ENCODE peak calls at places on chromosomes 4 and X, in six cellular contexts. One of them, this sample, is unnamed.

GRCh38 chr4:48483777-48484493 is 792 bp downstream of the SLC10A4 start:
- DNase-seq in stomach: no peak
- DNase-seq in ovary: no peak
- DNase-seq in prostate gland: no peak
- DNase-seq in suprapubic skin: no peak
- DNase-seq in uterus: no peak
- DNase-seq in this sample: no peak

GRCh38 chrX:153599192-153600031 is 473 bp upstream of the CCNQ start:
- DNase-seq in stomach: peak
- DNase-seq in ovary: peak
- DNase-seq in prostate gland: peak
- DNase-seq in suprapubic skin: peak
- DNase-seq in uterus: peak
- DNase-seq in this sample: peak

GRCh38 chr4:173301518-173302201 is 32.5 kb downstream of the HMGB2 start:
- DNase-seq in stomach: no peak
- DNase-seq in ovary: no peak
- DNase-seq in prostate gland: no peak
- DNase-seq in suprapubic skin: no peak
- DNase-seq in uterus: no peak
- DNase-seq in this sample: no peak

GRCh38 chrX:122517781-122518180 is 666.3 kb upstream of the GRIA3 start:
- DNase-seq in stomach: no peak
- DNase-seq in ovary: no peak
- DNase-seq in prostate gland: no peak
- DNase-seq in suprapubic skin: no peak
- DNase-seq in uterus: no peak
- DNase-seq in this sample: no peak

GRCh38 chr4:40630335-40631021 is 814 bp upstream of the RBM47 start:
- DNase-seq in stomach: peak
- DNase-seq in ovary: peak
- DNase-seq in prostate gland: peak
- DNase-seq in suprapubic skin: peak
- DNase-seq in uterus: no peak
- DNase-seq in this sample: no peak

GRCh38 chrX:42096262-42096939 is 173.0 kb upstream of the CASK start:
- DNase-seq in stomach: peak
- DNase-seq in ovary: peak
- DNase-seq in prostate gland: no peak
- DNase-seq in suprapubic skin: no peak
- DNase-seq in uterus: no peak
- DNase-seq in this sample: peak

GRCh38 chr4:132593717-132594400 is 555.2 kb upstream of the PCDH10 start:
- DNase-seq in stomach: no peak
- DNase-seq in ovary: no peak
- DNase-seq in prostate gland: no peak
- DNase-seq in suprapubic skin: no peak
- DNase-seq in uterus: no peak
- DNase-seq in this sample: no peak

GRCh38 chr4:2878346-2878745 is 34.7 kb downstream of the ADD1 start:
- DNase-seq in stomach: no peak
- DNase-seq in ovary: no peak
- DNase-seq in prostate gland: no peak
- DNase-seq in suprapubic skin: no peak
- DNase-seq in uterus: no peak
- DNase-seq in this sample: no peak

GRCh38 chrX:68675466-68675865 is 28.0 kb downstream of the STARD8 start:
- DNase-seq in stomach: no peak
- DNase-seq in ovary: no peak
- DNase-seq in prostate gland: no peak
- DNase-seq in suprapubic skin: no peak
- DNase-seq in uterus: no peak
- DNase-seq in this sample: no peak

GRCh38 chr4:17030543-17030942 is 132.1 kb upstream of the LDB2 start:
- DNase-seq in stomach: no peak
- DNase-seq in ovary: no peak
- DNase-seq in prostate gland: no peak
- DNase-seq in suprapubic skin: no peak
- DNase-seq in uterus: peak
- DNase-seq in this sample: no peak

GRCh38 chrX:24371391-24371972 is 11.0 kb downstream of the SUPT20HL1 start:
- DNase-seq in stomach: peak
- DNase-seq in ovary: peak
- DNase-seq in prostate gland: peak
- DNase-seq in suprapubic skin: no peak
- DNase-seq in uterus: peak
- DNase-seq in this sample: peak

GRCh38 chr4:144894525-144894924 is 203.5 kb downstream of the ANAPC10 start:
- DNase-seq in stomach: no peak
- DNase-seq in ovary: no peak
- DNase-seq in prostate gland: no peak
- DNase-seq in suprapubic skin: no peak
- DNase-seq in uterus: no peak
- DNase-seq in this sample: peak

GRCh38 chr4:128225148-128225547 is 62.5 kb downstream of the PGRMC2 start:
- DNase-seq in stomach: no peak
- DNase-seq in ovary: no peak
- DNase-seq in prostate gland: no peak
- DNase-seq in suprapubic skin: no peak
- DNase-seq in uterus: no peak
- DNase-seq in this sample: no peak

GRCh38 chrX:119753639-119754257 is 4.6 kb upstream of the SOWAHD start:
- DNase-seq in stomach: no peak
- DNase-seq in ovary: no peak
- DNase-seq in prostate gland: no peak
- DNase-seq in suprapubic skin: no peak
- DNase-seq in uterus: no peak
- DNase-seq in this sample: no peak

GRCh38 chrX:119622356-119623232 is 16.4 kb upstream of the NKRF start:
- DNase-seq in stomach: peak
- DNase-seq in ovary: no peak
- DNase-seq in prostate gland: peak
- DNase-seq in suprapubic skin: no peak
- DNase-seq in uterus: no peak
- DNase-seq in this sample: no peak

GRCh38 chr4:92636038-92636825 is 332.5 kb downstream of the GRID2 start:
- DNase-seq in stomach: no peak
- DNase-seq in ovary: no peak
- DNase-seq in prostate gland: no peak
- DNase-seq in suprapubic skin: no peak
- DNase-seq in uterus: no peak
- DNase-seq in this sample: no peak

GRCh38 chr4:126603851-126604250 is 1028.9 kb upstream of the INTU start:
- DNase-seq in stomach: no peak
- DNase-seq in ovary: no peak
- DNase-seq in prostate gland: no peak
- DNase-seq in suprapubic skin: no peak
- DNase-seq in uterus: no peak
- DNase-seq in this sample: no peak

GRCh38 chrX:71052721-71053120 is 15.4 kb downstream of the SNX12 start:
- DNase-seq in stomach: no peak
- DNase-seq in ovary: no peak
- DNase-seq in prostate gland: no peak
- DNase-seq in suprapubic skin: no peak
- DNase-seq in uterus: no peak
- DNase-seq in this sample: no peak

GRCh38 chr4:77193511-77194236 is 36.7 kb downstream of the CCNG2 start:
- DNase-seq in stomach: peak
- DNase-seq in ovary: peak
- DNase-seq in prostate gland: no peak
- DNase-seq in suprapubic skin: peak
- DNase-seq in uterus: peak
- DNase-seq in this sample: no peak

GRCh38 chr4:102687373-102687981 is 73.3 kb downstream of the MANBA start:
- DNase-seq in stomach: no peak
- DNase-seq in ovary: no peak
- DNase-seq in prostate gland: no peak
- DNase-seq in suprapubic skin: no peak
- DNase-seq in uterus: no peak
- DNase-seq in this sample: no peak

GRCh38 chrX:16445166-16445752 is 204.7 kb upstream of the S100G start:
- DNase-seq in stomach: peak
- DNase-seq in ovary: no peak
- DNase-seq in prostate gland: peak
- DNase-seq in suprapubic skin: no peak
- DNase-seq in uterus: no peak
- DNase-seq in this sample: no peak

GRCh38 chrX:38278682-38279081 is 48.6 kb downstream of the RPGR start:
- DNase-seq in stomach: no peak
- DNase-seq in ovary: no peak
- DNase-seq in prostate gland: peak
- DNase-seq in suprapubic skin: no peak
- DNase-seq in uterus: no peak
- DNase-seq in this sample: no peak

GRCh38 chrX:104988038-104988437 is 232.5 kb downstream of the TEX13A start:
- DNase-seq in stomach: no peak
- DNase-seq in ovary: no peak
- DNase-seq in prostate gland: no peak
- DNase-seq in suprapubic skin: no peak
- DNase-seq in uterus: no peak
- DNase-seq in this sample: no peak

GRCh38 chr4:94536049-94536448 is 84.3 kb downstream of the PDLIM5 start:
- DNase-seq in stomach: no peak
- DNase-seq in ovary: no peak
- DNase-seq in prostate gland: no peak
- DNase-seq in suprapubic skin: no peak
- DNase-seq in uterus: no peak
- DNase-seq in this sample: no peak

GRCh38 chrX:155061770-155062169 is 9.2 kb downstream of the CMC4 start:
- DNase-seq in stomach: no peak
- DNase-seq in ovary: no peak
- DNase-seq in prostate gland: no peak
- DNase-seq in suprapubic skin: no peak
- DNase-seq in uterus: no peak
- DNase-seq in this sample: no peak

GRCh38 chr4:3868146-3868840 is 102.1 kb downstream of the ADRA2C start:
- DNase-seq in stomach: no peak
- DNase-seq in ovary: no peak
- DNase-seq in prostate gland: no peak
- DNase-seq in suprapubic skin: peak
- DNase-seq in uterus: peak
- DNase-seq in this sample: no peak

GRCh38 chr4:149370002-149370401 is 445.6 kb downstream of the IQCM start:
- DNase-seq in stomach: no peak
- DNase-seq in ovary: no peak
- DNase-seq in prostate gland: no peak
- DNase-seq in suprapubic skin: no peak
- DNase-seq in uterus: no peak
- DNase-seq in this sample: no peak

GRCh38 chrX:74450803-74451449 is 29.6 kb downstream of the SLC16A2 start:
- DNase-seq in stomach: no peak
- DNase-seq in ovary: no peak
- DNase-seq in prostate gland: no peak
- DNase-seq in suprapubic skin: no peak
- DNase-seq in uterus: no peak
- DNase-seq in this sample: peak

GRCh38 chr4:6342530-6343293 is 73.1 kb downstream of the WFS1 start:
- DNase-seq in stomach: no peak
- DNase-seq in ovary: no peak
- DNase-seq in prostate gland: no peak
- DNase-seq in suprapubic skin: no peak
- DNase-seq in uterus: peak
- DNase-seq in this sample: no peak

GRCh38 chr4:10124167-10124930 is 7.8 kb upstream of the WDR1 start:
- DNase-seq in stomach: no peak
- DNase-seq in ovary: no peak
- DNase-seq in prostate gland: no peak
- DNase-seq in suprapubic skin: no peak
- DNase-seq in uterus: no peak
- DNase-seq in this sample: no peak

GRCh38 chr4:128354205-128354821 is 66.7 kb upstream of the PGRMC2 start:
- DNase-seq in stomach: peak
- DNase-seq in ovary: no peak
- DNase-seq in prostate gland: no peak
- DNase-seq in suprapubic skin: no peak
- DNase-seq in uterus: no peak
- DNase-seq in this sample: peak

GRCh38 chr4:54783402-54784110 is 125.8 kb downstream of the KIT start:
- DNase-seq in stomach: peak
- DNase-seq in ovary: no peak
- DNase-seq in prostate gland: no peak
- DNase-seq in suprapubic skin: no peak
- DNase-seq in uterus: no peak
- DNase-seq in this sample: no peak

GRCh38 chr4:184100297-184100885 is 117.3 kb downstream of the ENPP6 start:
- DNase-seq in stomach: peak
- DNase-seq in ovary: peak
- DNase-seq in prostate gland: no peak
- DNase-seq in suprapubic skin: no peak
- DNase-seq in uterus: no peak
- DNase-seq in this sample: no peak

GRCh38 chr4:14871676-14872430 is 130.4 kb upstream of the CPEB2 start:
- DNase-seq in stomach: peak
- DNase-seq in ovary: no peak
- DNase-seq in prostate gland: no peak
- DNase-seq in suprapubic skin: no peak
- DNase-seq in uterus: no peak
- DNase-seq in this sample: no peak

GRCh38 chr4:83361416-83362196 is 27.0 kb upstream of the HPSE start:
- DNase-seq in stomach: no peak
- DNase-seq in ovary: no peak
- DNase-seq in prostate gland: no peak
- DNase-seq in suprapubic skin: no peak
- DNase-seq in uterus: no peak
- DNase-seq in this sample: no peak

GRCh38 chrX:2150722-2151121 is 350.1 kb downstream of the DHRSX start:
- DNase-seq in stomach: no peak
- DNase-seq in ovary: no peak
- DNase-seq in prostate gland: no peak
- DNase-seq in suprapubic skin: no peak
- DNase-seq in uterus: no peak
- DNase-seq in this sample: no peak
- TF ChIP-seq POLR2A in stomach: no peak
- TF ChIP-seq POLR2A in ovary: no peak
- TF ChIP-seq POLR2A in prostate gland: no peak
- TF ChIP-seq POLR2A in suprapubic skin: no peak
- TF ChIP-seq POLR2A in uterus: no peak
- TF ChIP-seq POLR2A in this sample: no peak

GRCh38 chr4:154560824-154561231 is 2.0 kb upstream of the FGB start:
- DNase-seq in stomach: no peak
- DNase-seq in ovary: no peak
- DNase-seq in prostate gland: no peak
- DNase-seq in suprapubic skin: no peak
- DNase-seq in uterus: no peak
- DNase-seq in this sample: no peak
- TF ChIP-seq POLR2A in stomach: no peak
- TF ChIP-seq POLR2A in ovary: no peak
- TF ChIP-seq POLR2A in prostate gland: no peak
- TF ChIP-seq POLR2A in suprapubic skin: no peak
- TF ChIP-seq POLR2A in uterus: no peak
- TF ChIP-seq POLR2A in this sample: no peak

GRCh38 chrX:40097492-40098263 is at the start of gene BCOR:
- DNase-seq in stomach: peak
- DNase-seq in ovary: peak
- DNase-seq in prostate gland: peak
- DNase-seq in suprapubic skin: no peak
- DNase-seq in uterus: peak
- DNase-seq in this sample: no peak
- TF ChIP-seq POLR2A in stomach: no peak
- TF ChIP-seq POLR2A in ovary: peak
- TF ChIP-seq POLR2A in prostate gland: peak
- TF ChIP-seq POLR2A in suprapubic skin: no peak
- TF ChIP-seq POLR2A in uterus: peak
- TF ChIP-seq POLR2A in this sample: peak

GRCh38 chrX:10470009-10470408 is 150.4 kb downstream of the MID1 start:
- DNase-seq in stomach: no peak
- DNase-seq in ovary: no peak
- DNase-seq in prostate gland: no peak
- DNase-seq in suprapubic skin: no peak
- DNase-seq in uterus: no peak
- DNase-seq in this sample: no peak
- TF ChIP-seq POLR2A in stomach: no peak
- TF ChIP-seq POLR2A in ovary: no peak
- TF ChIP-seq POLR2A in prostate gland: no peak
- TF ChIP-seq POLR2A in suprapubic skin: no peak
- TF ChIP-seq POLR2A in uterus: no peak
- TF ChIP-seq POLR2A in this sample: no peak

This sample was measured in H54.